ENCODE peak calls at places on chromosomes 12 and 14, in eight cellular contexts. Y is RWPE2, R is right lobe of liver, T is A549, G is RWPE1, A is Panc1, D is thoracic aorta, S is right atrium auricular region. W is an unnamed sample.

GRCh38 chr12:46391630-46392029 is 19.1 kb upstream of the SLC38A2 start:
- DNase-seq in Y (no peak), R (no peak), T (no peak), G (no peak), A (no peak), D (no peak), S (no peak), W (no peak)

GRCh38 chr12:26795899-26796298 is 37.1 kb downstream of the ITPR2 start:
- DNase-seq in Y (no peak), R (no peak), T (no peak), G (no peak), A (no peak), D (no peak), S (no peak), W (no peak)

GRCh38 chr12:19150273-19150895 is 20.9 kb downstream of the PLEKHA5 start:
- DNase-seq in Y (no peak), R (no peak), T (no peak), G (no peak), A (no peak), D (no peak), S (no peak), W (no peak)

GRCh38 chr14:69152181-69152943 is 557 bp downstream of the DCAF5 start:
- DNase-seq in Y (peak; percentile 68), R (peak; percentile 55), T (peak; percentile 32), G (peak; percentile 42), A (no peak), D (no peak), S (no peak), W (no peak)

GRCh38 chr12:31224768-31225448 is 101.0 kb downstream of the SINHCAF start:
- DNase-seq in Y (no peak), R (no peak), T (no peak), G (no peak), A (no peak), D (no peak), S (no peak), W (no peak)

GRCh38 chr14:85178869-85179268 is 351.1 kb upstream of the FLRT2 start:
- DNase-seq in Y (no peak), R (no peak), T (no peak), G (no peak), A (no peak), D (no peak), S (no peak), W (no peak)

GRCh38 chr12:107864235-107864634 is 89.7 kb downstream of the ASCL4 start:
- DNase-seq in Y (no peak), R (no peak), T (no peak), G (no peak), A (no peak), D (no peak), S (no peak), W (no peak)

GRCh38 chr14:67539116-67539515 is 6.0 kb downstream of the PLEKHH1 start:
- DNase-seq in Y (no peak), R (no peak), T (no peak), G (no peak), A (no peak), D (no peak), S (no peak), W (no peak)

GRCh38 chr12:123119808-123120207 is 31.1 kb downstream of the PITPNM2 start:
- DNase-seq in Y (no peak), R (no peak), T (no peak), G (no peak), A (no peak), D (no peak), S (no peak), W (no peak)

GRCh38 chr12:944201-944600 is 5.3 kb downstream of the RAD52 start:
- DNase-seq in Y (no peak), R (no peak), T (no peak), G (no peak), A (no peak), D (no peak), S (no peak), W (no peak)

GRCh38 chr14:55107766-55108554 is 21.1 kb upstream of the LGALS3 start:
- DNase-seq in Y (peak; percentile 91), R (peak; percentile 79), T (peak; percentile 82), G (peak; percentile 90), A (no peak), D (peak; percentile 60), S (peak; percentile 91), W (peak; percentile 95)

GRCh38 chr12:84270470-84271140 is 642.0 kb downstream of the SLC6A15 start:
- DNase-seq in Y (no peak), R (no peak), T (peak; percentile 1), G (no peak), A (no peak), D (no peak), S (no peak), W (no peak)

GRCh38 chr12:62581288-62582064 is 114.8 kb downstream of the MON2 start:
- DNase-seq in Y (no peak), R (no peak), T (peak; percentile 74), G (peak; percentile 40), A (no peak), D (no peak), S (no peak), W (no peak)

GRCh38 chr14:37142835-37143499 is 29.4 kb downstream of the SLC25A21 start:
- DNase-seq in Y (no peak), R (no peak), T (peak; percentile 17), G (peak; percentile 9), A (no peak), D (no peak), S (no peak), W (no peak)

GRCh38 chr14:22814945-22815713 is at the start of gene SLC7A7:
- DNase-seq in Y (no peak), R (no peak), T (peak; percentile 62), G (no peak), A (no peak), D (no peak), S (no peak), W (no peak)
- H3K27ac ChIP-seq in Y (no peak within 1 kb of the TSS), R (no peak within 1 kb of the TSS), T (peak within 1 kb of the TSS; percentile 89), G (no peak within 1 kb of the TSS), A (no peak within 1 kb of the TSS), D (peak within 1 kb of the TSS; percentile 2), S (peak within 1 kb of the TSS; percentile 16), W (peak within 1 kb of the TSS; percentile 31)

DNA sequence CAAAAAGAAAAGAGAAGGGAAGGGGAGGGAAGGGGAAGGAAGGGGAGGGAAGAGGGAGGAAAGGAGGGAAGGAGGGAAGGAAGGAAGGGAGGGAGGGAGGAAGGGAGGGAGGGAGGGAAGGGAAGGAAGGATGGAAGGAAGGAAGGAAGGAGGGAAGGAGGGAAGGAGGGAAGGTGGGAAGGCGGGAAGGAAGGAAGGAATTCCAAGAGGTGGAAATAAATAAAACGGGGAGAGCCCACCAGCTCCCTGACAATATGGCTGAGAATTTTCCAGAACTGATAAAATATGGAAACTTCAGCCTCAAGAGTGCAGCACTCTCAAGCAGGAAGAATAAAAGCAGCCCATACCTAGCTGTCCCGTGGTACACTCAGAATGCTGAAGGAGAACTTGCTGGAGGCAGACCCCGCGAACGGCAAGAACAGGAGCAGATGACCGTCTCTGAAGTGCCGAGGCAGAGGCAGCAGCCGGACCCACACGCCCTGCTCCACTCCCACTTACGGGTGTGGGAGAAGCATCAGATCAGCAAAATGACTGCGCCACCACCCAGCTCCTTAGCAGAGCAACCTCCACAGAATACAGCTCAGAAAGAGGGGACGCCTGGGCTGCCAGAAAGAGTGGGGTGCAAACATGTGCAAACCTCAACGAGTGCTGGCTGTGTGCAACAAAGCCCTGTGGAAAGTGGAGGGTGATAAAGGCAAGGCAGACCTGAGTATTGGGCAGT is 34.1 kb upstream of the INF2 start:
- DNase-seq in Y (no peak), R (peak; percentile 44), T (no peak), G (no peak), A (no peak), D (no peak), S (no peak), W (no peak)
- H3K27ac ChIP-seq in Y (no peak overlapping the region), R (no peak overlapping the region), T (no peak overlapping the region), G (no peak overlapping the region), A (no peak overlapping the region), D (no peak overlapping the region), S (no peak overlapping the region), W (no peak overlapping the region)

GRCh38 chr12:110282956-110283817 is 2.1 kb downstream of the ATP2A2 start:
- DNase-seq in Y (no peak), R (no peak), T (no peak), G (no peak), A (no peak), D (no peak), S (peak; percentile 50), W (peak; percentile 19)
- H3K27ac ChIP-seq in Y (peak overlapping the region; percentile 89), R (peak overlapping the region; percentile 95), T (peak overlapping the region; percentile 99), G (no peak overlapping the region), A (peak overlapping the region; percentile 79), D (peak overlapping the region; percentile 97), S (peak overlapping the region; percentile 100), W (peak overlapping the region; percentile 96)

GRCh38 chr12:50642035-50642451 is 121.9 kb upstream of the ATF1 start:
- DNase-seq in Y (no peak), R (no peak), T (peak; percentile 57), G (peak; percentile 67), A (no peak), D (no peak), S (no peak), W (no peak)
- H3K27ac ChIP-seq in Y (peak overlapping the region; percentile 77), R (no peak overlapping the region), T (peak overlapping the region; percentile 80), G (no peak overlapping the region), A (no peak overlapping the region), D (no peak overlapping the region), S (no peak overlapping the region), W (no peak overlapping the region)

GRCh38 chr12:104493504-104493903 is 36.8 kb downstream of the CHST11 start:
- DNase-seq in Y (no peak), R (no peak), T (no peak), G (no peak), A (no peak), D (no peak), S (no peak), W (no peak)
- H3K27ac ChIP-seq in Y (no peak overlapping the region), R (no peak overlapping the region), T (no peak overlapping the region), G (no peak overlapping the region), A (no peak overlapping the region), D (no peak overlapping the region), S (no peak overlapping the region), W (no peak overlapping the region)

DNA sequence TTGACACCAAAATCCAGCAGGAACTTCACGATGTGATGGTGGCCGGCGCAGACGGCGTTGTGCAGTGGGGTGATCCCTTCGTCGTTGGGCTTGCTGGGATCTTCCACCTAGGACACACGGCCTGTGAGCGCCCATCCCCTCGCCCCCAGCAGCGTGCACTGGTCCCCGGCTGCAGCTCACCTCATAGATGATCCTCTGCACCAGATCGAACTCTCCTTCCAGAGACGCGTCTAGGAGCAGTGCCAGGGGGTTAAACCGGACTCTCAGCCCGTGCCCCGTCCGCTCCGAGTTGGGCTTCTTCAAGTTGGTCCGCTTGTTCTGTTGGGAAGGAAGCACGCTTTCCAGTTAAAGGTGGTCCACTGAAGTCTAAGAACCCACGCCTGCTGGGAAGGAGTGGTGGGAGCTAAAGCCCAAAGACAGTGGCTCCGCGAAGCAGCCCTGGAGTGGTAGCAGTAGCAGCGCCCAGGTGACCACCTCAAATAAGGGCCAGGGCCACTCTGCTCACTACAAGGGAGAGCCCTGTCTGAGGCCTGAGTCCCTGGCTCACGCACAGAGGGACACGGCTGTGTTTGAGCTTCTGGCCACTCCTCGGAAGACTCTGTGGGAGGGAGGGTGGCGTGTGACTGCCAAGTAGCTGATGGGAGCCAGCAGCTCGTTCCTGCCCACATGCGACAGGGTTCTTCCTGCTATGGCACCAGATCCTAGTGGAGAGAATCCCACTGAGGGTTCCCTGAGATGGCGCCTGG is 23.3 kb downstream of the ZFYVE21 start:
- DNase-seq in Y (peak; percentile 53), R (no peak), T (no peak), G (no peak), A (no peak), D (no peak), S (no peak), W (no peak)
- H3K27ac ChIP-seq in Y (no peak overlapping the region), R (no peak overlapping the region), T (no peak overlapping the region), G (no peak overlapping the region), A (no peak overlapping the region), D (no peak overlapping the region), S (no peak overlapping the region), W (no peak overlapping the region)